ENCODE peak calls at places on chromosome 22, in seven cellular contexts. R is right lobe of liver, C is heart left ventricle, E is PC-9, F is D721Med, I is HL-60, J is HCT116. Y is an unnamed sample.

GRCh38 chr22:25545677-25546076 is 18.8 kb upstream of the GRK3 start:
- DNase-seq in R (no peak), C (no peak), E (no peak), F (no peak), I (no peak), J (no peak), Y (no peak)

GRCh38 chr22:45645150-45645525 is 26.5 kb upstream of the ATXN10 start:
- DNase-seq in R (no peak), C (no peak), E (no peak), F (no peak), I (no peak), J (no peak), Y (no peak)

GRCh38 chr22:44782286-44782830 is 30.0 kb downstream of the ARHGAP8 start:
- DNase-seq in R (no peak), C (no peak), E (no peak), F (no peak), I (no peak), J (no peak), Y (no peak)

GRCh38 chr22:20520093-20520511 is 12.7 kb downstream of the MED15 start:
- DNase-seq in R (no peak), C (no peak), E (no peak), F (no peak), I (no peak), J (no peak), Y (no peak)

GRCh38 chr22:35498446-35498845 is 42.2 kb upstream of the RASD2 start:
- DNase-seq in R (no peak), C (no peak), E (no peak), F (no peak), I (no peak), J (no peak), Y (no peak)

GRCh38 chr22:45149671-45150070 is 14.1 kb upstream of the NUP50 start:
- DNase-seq in R (no peak), C (no peak), E (no peak), F (no peak), I (no peak), J (no peak), Y (no peak)

GRCh38 chr22:39543095-39543494 is 10.5 kb upstream of the RPS19BP1 start:
- DNase-seq in R (no peak), C (no peak), E (peak), F (no peak), I (no peak), J (no peak), Y (no peak)

GRCh38 chr22:35299717-35300497 is at the start of gene TOM1:
- DNase-seq in R (peak), C (peak), E (peak), F (peak), I (peak), J (peak), Y (peak)

GRCh38 chr22:25057013-25057881 is 104.7 kb downstream of the KIAA1671 start:
- DNase-seq in R (peak), C (peak), E (peak), F (peak), I (no peak), J (peak), Y (peak)

GRCh38 chr22:49597428-49598039 is 230.1 kb downstream of the BRD1 start:
- DNase-seq in R (no peak), C (no peak), E (no peak), F (no peak), I (no peak), J (no peak), Y (no peak)

GRCh38 chr22:24108073-24108472 is 73.2 kb upstream of the SUSD2 start:
- DNase-seq in R (no peak), C (no peak), E (no peak), F (no peak), I (no peak), J (no peak), Y (no peak)

GRCh38 chr22:22755778-22756100 is 111.3 kb downstream of the GGTLC2 start:
- DNase-seq in R (no peak), C (no peak), E (no peak), F (no peak), I (no peak), J (no peak), Y (peak)

GRCh38 chr22:39820266-39820665 is 73.3 kb downstream of the ENTHD1 start:
- DNase-seq in R (no peak), C (no peak), E (peak), F (no peak), I (no peak), J (peak), Y (no peak)

GRCh38 chr22:19291218-19291579 is 320 bp downstream of the CLTCL1 start:
- DNase-seq in R (peak), C (peak), E (peak), F (no peak), I (no peak), J (no peak), Y (no peak)

GRCh38 chr22:47291565-47292495 is 529.4 kb downstream of the TBC1D22A start:
- DNase-seq in R (no peak), C (no peak), E (no peak), F (no peak), I (no peak), J (no peak), Y (peak)

GRCh38 chr22:39068033-39068785 is 8.9 kb upstream of the APOBEC3G start:
- DNase-seq in R (no peak), C (no peak), E (peak), F (no peak), I (no peak), J (no peak), Y (no peak)

GRCh38 chr22:39289445-39290247 is 29.8 kb downstream of the RPL3 start:
- DNase-seq in R (no peak), C (no peak), E (no peak), F (no peak), I (no peak), J (no peak), Y (no peak)

GRCh38 chr22:44970291-44970690 is 39.5 kb downstream of the PHF21B start:
- DNase-seq in R (no peak), C (no peak), E (no peak), F (no peak), I (no peak), J (no peak), Y (no peak)

GRCh38 chr22:21816787-21817496 is 50.5 kb downstream of the MAPK1 start:
- DNase-seq in R (no peak), C (no peak), E (no peak), F (no peak), I (peak), J (no peak), Y (peak)

GRCh38 chr22:39954584-39955055 is 5.6 kb upstream of the TMA7B start:
- DNase-seq in R (no peak), C (no peak), E (no peak), F (no peak), I (no peak), J (no peak), Y (no peak)

GRCh38 chr22:39282642-39283311 is 36.6 kb downstream of the RPL3 start:
- DNase-seq in R (peak), C (peak), E (no peak), F (no peak), I (no peak), J (no peak), Y (no peak)

GRCh38 chr22:44205713-44206645 is 25.3 kb downstream of the PARVG start:
- DNase-seq in R (no peak), C (no peak), E (no peak), F (no peak), I (no peak), J (no peak), Y (no peak)

GRCh38 chr22:32501797-32502290 is 27.2 kb downstream of the FBXO7 start:
- DNase-seq in R (no peak), C (no peak), E (no peak), F (no peak), I (no peak), J (no peak), Y (no peak)

GRCh38 chr22:26669060-26669481 is 11.7 kb downstream of the MIAT start:
- DNase-seq in R (no peak), C (no peak), E (peak), F (no peak), I (no peak), J (peak), Y (no peak)

GRCh38 chr22:24583221-24583971 is 9.5 kb downstream of the LRRC75B start:
- DNase-seq in R (no peak), C (no peak), E (peak), F (no peak), I (no peak), J (no peak), Y (no peak)

GRCh38 chr22:19779685-19780268 is 19.2 kb downstream of the TBX1 start:
- DNase-seq in R (no peak), C (no peak), E (no peak), F (peak), I (no peak), J (no peak), Y (no peak)

GRCh38 chr22:20922141-20922751 is 5.0 kb downstream of the CRKL start:
- DNase-seq in R (no peak), C (no peak), E (no peak), F (no peak), I (no peak), J (no peak), Y (no peak)

GRCh38 chr22:24434472-24435322 is 7.3 kb downstream of the ADORA2A start:
- DNase-seq in R (peak), C (peak), E (no peak), F (peak), I (peak), J (no peak), Y (peak)

GRCh38 chr22:48575567-48576332 is 1251.9 kb downstream of the BRD1 start:
- DNase-seq in R (no peak), C (peak), E (no peak), F (no peak), I (no peak), J (no peak), Y (no peak)

GRCh38 chr22:48576333-48577013 is 1251.2 kb downstream of the BRD1 start:
- DNase-seq in R (no peak), C (peak), E (no peak), F (no peak), I (no peak), J (no peak), Y (no peak)

GRCh38 chr22:48573766-48574165 is 1253.9 kb downstream of the BRD1 start:
- DNase-seq in R (no peak), C (no peak), E (no peak), F (no peak), I (no peak), J (no peak), Y (no peak)

GRCh38 chr22:48572951-48573350 is 1254.7 kb downstream of the BRD1 start:
- DNase-seq in R (no peak), C (peak), E (no peak), F (no peak), I (no peak), J (no peak), Y (no peak)

GRCh38 chr22:48574776-48575566 is 1252.7 kb downstream of the BRD1 start:
- DNase-seq in R (no peak), C (peak), E (no peak), F (peak), I (peak), J (no peak), Y (no peak)
- TF ChIP-seq CTCF in R (no peak), C (peak), E (no peak), F (peak), I (no peak), J (no peak), Y (no peak)

GRCh38 chr22:41966607-41967240 is 2.5 kb upstream of the SEPTIN3 start:
- DNase-seq in R (no peak), C (no peak), E (peak), F (no peak), I (peak), J (peak), Y (no peak)
- TF ChIP-seq CTCF in R (peak), C (peak), E (peak), F (peak), I (peak), J (peak), Y (no peak)

DNA sequence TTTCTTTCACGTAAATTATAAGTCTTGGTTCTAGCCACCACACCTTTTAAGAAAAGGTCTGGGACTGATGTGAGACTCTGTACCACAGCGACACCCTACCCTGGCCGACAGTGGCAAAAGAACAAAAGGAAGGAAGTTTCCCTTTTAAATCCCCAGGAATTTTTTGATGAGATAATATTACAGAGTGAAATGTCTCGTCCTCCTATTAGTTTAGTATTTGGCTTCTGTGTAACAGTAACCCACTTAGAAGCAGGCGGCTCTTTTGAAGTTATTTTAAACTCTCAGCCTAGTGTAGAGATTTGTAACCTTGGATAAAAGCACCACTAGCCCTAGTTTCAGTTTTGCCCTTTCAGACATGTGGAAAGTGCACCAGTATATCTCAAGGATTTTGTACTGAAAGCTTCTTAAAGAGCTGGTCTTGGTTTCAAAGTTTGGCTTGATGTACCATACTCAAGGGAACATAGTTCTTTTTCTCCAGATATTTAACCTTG is 84.1 kb downstream of the C22orf31 start:
- DNase-seq in R (no peak), C (no peak), E (peak), F (no peak), I (no peak), J (peak), Y (no peak)
- TF ChIP-seq CTCF in R (peak), C (no peak), E (no peak), F (no peak), I (no peak), J (peak), Y (no peak)

DNA sequence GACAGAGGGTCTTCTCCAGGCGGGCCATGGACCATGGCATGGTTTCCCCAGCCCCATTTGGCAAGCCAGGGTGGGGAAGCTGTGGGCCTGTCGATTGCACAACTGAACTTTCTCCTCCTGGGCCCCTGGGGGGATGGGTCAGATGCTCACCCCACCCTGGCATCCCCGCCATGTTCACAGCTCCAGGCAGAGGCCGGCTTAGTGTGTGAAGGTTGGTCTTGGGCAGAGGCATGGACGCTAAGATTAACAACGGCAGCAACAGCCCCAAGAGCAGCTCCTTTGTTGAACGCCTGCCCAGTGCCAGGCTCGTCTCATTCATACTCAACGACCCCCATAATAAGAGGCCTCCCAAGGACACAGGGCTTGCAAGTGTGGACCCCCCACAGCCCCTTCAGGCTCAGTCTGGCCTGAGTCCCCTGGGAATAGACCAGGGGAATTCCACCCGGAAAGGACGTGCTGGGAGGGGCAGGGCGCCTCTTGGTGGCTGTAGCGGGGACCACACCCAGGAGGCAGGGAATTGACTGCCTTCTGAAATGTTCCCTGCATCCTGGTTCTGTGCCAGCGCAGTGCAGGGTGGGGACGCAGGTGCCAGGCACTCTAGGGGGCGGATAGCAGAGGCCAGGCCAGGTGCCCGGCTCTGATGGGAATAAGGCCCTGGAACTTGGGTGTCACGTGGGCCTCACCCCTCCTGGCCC is 8.3 kb downstream of the TSPO start:
- DNase-seq in R (no peak), C (no peak), E (peak), F (no peak), I (no peak), J (no peak), Y (no peak)
- TF ChIP-seq CTCF in R (no peak), C (no peak), E (peak), F (peak), I (peak), J (peak), Y (no peak)

GRCh38 chr22:30864441-30865420 is 103.8 kb downstream of the MORC2 start:
- DNase-seq in R (no peak), C (no peak), E (no peak), F (no peak), I (no peak), J (no peak), Y (no peak)

GRCh38 chr22:30861131-30861530 is 107.4 kb downstream of the MORC2 start:
- DNase-seq in R (no peak), C (no peak), E (no peak), F (no peak), I (no peak), J (no peak), Y (no peak)

GRCh38 chr22:30861688-30862552 is 106.7 kb downstream of the MORC2 start:
- DNase-seq in R (no peak), C (no peak), E (no peak), F (no peak), I (no peak), J (no peak), Y (no peak)

GRCh38 chr22:30865656-30866055 is 102.9 kb downstream of the MORC2 start:
- DNase-seq in R (no peak), C (no peak), E (no peak), F (no peak), I (no peak), J (no peak), Y (no peak)

GRCh38 chr22:30863161-30863833 is 105.3 kb downstream of the MORC2 start:
- DNase-seq in R (no peak), C (no peak), E (no peak), F (peak), I (no peak), J (no peak), Y (no peak)
- TF ChIP-seq CTCF in R (no peak), C (no peak), E (no peak), F (peak), I (no peak), J (no peak), Y (no peak)

GRCh38 chr22:33539902-33540751 is 380.1 kb downstream of the LARGE1 start:
- DNase-seq in R (peak), C (peak), E (no peak), F (no peak), I (no peak), J (no peak), Y (no peak)
- TF ChIP-seq CTCF in R (no peak), C (no peak), E (no peak), F (no peak), I (no peak), J (no peak), Y (no peak)

GRCh38 chr22:37492428-37493344 is 6.5 kb upstream of the MFNG start:
- DNase-seq in R (no peak), C (no peak), E (peak), F (no peak), I (peak), J (no peak), Y (peak)
- TF ChIP-seq CTCF in R (peak), C (peak), E (peak), F (peak), I (peak), J (peak), Y (peak)

DNA sequence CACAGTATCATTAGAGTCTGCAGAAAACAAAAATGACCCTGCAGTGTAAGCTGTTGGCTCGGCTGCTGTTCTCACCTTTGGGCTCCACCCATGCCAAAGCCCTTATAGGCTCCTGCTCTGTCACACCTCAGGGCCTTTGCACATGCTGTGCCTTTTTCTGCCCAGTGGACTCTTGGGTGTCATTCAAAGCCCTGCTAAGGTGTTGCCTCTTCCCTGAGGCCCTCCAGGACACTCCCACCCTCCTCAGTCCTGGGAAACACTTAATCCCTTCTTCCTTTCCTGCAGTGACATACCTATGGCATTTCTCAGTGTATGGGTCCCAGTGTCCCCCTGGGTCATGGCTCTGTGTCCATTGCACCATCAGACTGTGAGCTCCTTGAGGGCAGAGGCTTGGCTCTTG is 29.1 kb upstream of the CACNG2 start:
- DNase-seq in R (no peak), C (no peak), E (no peak), F (no peak), I (no peak), J (no peak), Y (no peak)
- TF ChIP-seq CTCF in R (no peak), C (no peak), E (no peak), F (no peak), I (no peak), J (no peak), Y (no peak)